ENCODE peak calls at places on chromosomes 13 and 19, in ten cellular contexts. Q, X, W, S, R, G, T, J, Z and F are unnamed samples.

GRCh38 chr13:113946409-113947181 is 27.3 kb downstream of the C13orf46 start:
- DNase-seq in Q (no peak), X (no peak), W (no peak), S (no peak), R (no peak), G (no peak), T (no peak), J (no peak), Z (no peak), F (no peak)

GRCh38 chr13:113196970-113197737 is 11.3 kb downstream of the PCID2 start:
- DNase-seq in Q (no peak), X (no peak), W (no peak), S (no peak), R (no peak), G (no peak), T (no peak), J (no peak), Z (no peak), F (no peak)

GRCh38 chr13:67139551-67139950 is 90.6 kb downstream of the PCDH9 start:
- DNase-seq in Q (no peak), X (no peak), W (no peak), S (no peak), R (no peak), G (no peak), T (no peak), J (peak; percentile 48), Z (no peak), F (no peak)

GRCh38 chr19:54391589-54392061 is 23.6 kb upstream of the TTYH1 start:
- DNase-seq in Q (no peak), X (no peak), W (no peak), S (no peak), R (no peak), G (no peak), T (no peak), J (no peak), Z (no peak), F (no peak)

GRCh38 chr19:2775556-2776430 is 7.3 kb downstream of the SGTA start:
- DNase-seq in Q (no peak), X (peak; percentile 48), W (no peak), S (peak; percentile 68), R (peak; percentile 33), G (peak; percentile 47), T (peak; percentile 81), J (no peak), Z (peak; percentile 54), F (no peak)

GRCh38 chr13:55566334-55566733 is 1574.4 kb upstream of the PRR20A start:
- DNase-seq in Q (no peak), X (no peak), W (no peak), S (no peak), R (no peak), G (no peak), T (no peak), J (no peak), Z (no peak), F (no peak)

GRCh38 chr19:45405435-45406164 is 731 bp upstream of the PPP1R13L start:
- DNase-seq in Q (peak; percentile 94), X (peak; percentile 72), W (peak; percentile 92), S (peak; percentile 89), R (peak; percentile 60), G (peak; percentile 55), T (peak; percentile 92), J (peak; percentile 80), Z (peak; percentile 78), F (peak; percentile 57)

GRCh38 chr13:109036091-109036490 is 406.7 kb downstream of the MYO16 start:
- DNase-seq in Q (no peak), X (no peak), W (no peak), S (no peak), R (no peak), G (no peak), T (peak; percentile 2), J (no peak), Z (no peak), F (no peak)

GRCh38 chr19:33427801-33428626 is 54.5 kb downstream of the CEBPG start:
- DNase-seq in Q (no peak), X (no peak), W (no peak), S (no peak), R (no peak), G (no peak), T (no peak), J (no peak), Z (no peak), F (no peak)

GRCh38 chr13:28707629-28708427 is 10.9 kb downstream of the SLC46A3 start:
- DNase-seq in Q (peak; percentile 7), X (no peak), W (peak; percentile 62), S (no peak), R (no peak), G (no peak), T (peak; percentile 30), J (no peak), Z (no peak), F (no peak)

GRCh38 chr13:75196112-75196855 is 285.7 kb downstream of the TBC1D4 start:
- DNase-seq in Q (no peak), X (no peak), W (no peak), S (no peak), R (no peak), G (no peak), T (no peak), J (no peak), Z (no peak), F (no peak)

GRCh38 chr19:6125571-6125989 is 9.9 kb upstream of the ACSBG2 start:
- DNase-seq in Q (peak; percentile 85), X (peak; percentile 51), W (peak; percentile 71), S (peak; percentile 65), R (no peak), G (peak; percentile 18), T (peak; percentile 81), J (peak; percentile 67), Z (peak; percentile 55), F (no peak)

GRCh38 chr13:64723735-64724134 is 2506.4 kb downstream of the PCDH9 start:
- DNase-seq in Q (no peak), X (no peak), W (peak; percentile 77), S (peak; percentile 12), R (no peak), G (no peak), T (peak; percentile 72), J (no peak), Z (no peak), F (no peak)

GRCh38 chr19:53671621-53672111 is 39.9 kb downstream of the DPRX start:
- DNase-seq in Q (no peak), X (no peak), W (no peak), S (no peak), R (no peak), G (no peak), T (peak; percentile 5), J (no peak), Z (no peak), F (no peak)

GRCh38 chr19:10289167-10289835 is 451 bp upstream of the ICAM5 start:
- DNase-seq in Q (peak; percentile 89), X (peak; percentile 39), W (peak; percentile 43), S (no peak), R (no peak), G (no peak), T (peak; percentile 72), J (peak; percentile 72), Z (peak; percentile 64), F (no peak)

GRCh38 chr13:59493436-59493965 is 670.2 kb downstream of the DIAPH3 start:
- DNase-seq in Q (no peak), X (no peak), W (no peak), S (no peak), R (no peak), G (no peak), T (no peak), J (no peak), Z (no peak), F (no peak)

GRCh38 chr13:94967183-94968039 is 255.1 kb upstream of the SOX21 start:
- DNase-seq in Q (no peak), X (no peak), W (peak; percentile 26), S (peak; percentile 11), R (peak; percentile 8), G (no peak), T (peak; percentile 48), J (no peak), Z (no peak), F (no peak)

GRCh38 chr19:8659905-8660304 is 29.5 kb downstream of the NFILZ start:
- DNase-seq in Q (no peak), X (no peak), W (no peak), S (no peak), R (no peak), G (no peak), T (no peak), J (no peak), Z (no peak), F (no peak)

GRCh38 chr13:23966691-23967615 is 69.7 kb upstream of the C1QTNF9B start:
- DNase-seq in Q (no peak), X (no peak), W (no peak), S (no peak), R (no peak), G (no peak), T (peak; percentile 16), J (no peak), Z (no peak), F (no peak)

GRCh38 chr19:35498984-35499383 is 8.7 kb upstream of the KRTDAP start:
- DNase-seq in Q (no peak), X (no peak), W (no peak), S (no peak), R (no peak), G (no peak), T (no peak), J (no peak), Z (no peak), F (no peak)

GRCh38 chr13:43220873-43221578 is 197.6 kb downstream of the DNAJC15 start:
- DNase-seq in Q (no peak), X (no peak), W (no peak), S (no peak), R (no peak), G (no peak), T (no peak), J (no peak), Z (no peak), F (no peak)

GRCh38 chr13:114109646-114110045 is 22.8 kb downstream of the RASA3 start:
- DNase-seq in Q (no peak), X (no peak), W (no peak), S (peak; percentile 13), R (no peak), G (no peak), T (no peak), J (no peak), Z (no peak), F (no peak)

GRCh38 chr19:3944018-3944721 is 11.3 kb downstream of the NMRK2 start:
- DNase-seq in Q (no peak), X (no peak), W (no peak), S (no peak), R (no peak), G (no peak), T (no peak), J (no peak), Z (no peak), F (no peak)

GRCh38 chr13:98877466-98877865 is 100.4 kb downstream of the DOCK9 start:
- DNase-seq in Q (no peak), X (no peak), W (no peak), S (no peak), R (no peak), G (no peak), T (no peak), J (no peak), Z (no peak), F (no peak)

GRCh38 chr19:29478578-29479565 is 46.9 kb upstream of the VSTM2B start:
- DNase-seq in Q (peak; percentile 21), X (no peak), W (no peak), S (no peak), R (no peak), G (no peak), T (peak; percentile 11), J (peak; percentile 7), Z (no peak), F (peak; percentile 30)

GRCh38 chr19:49069026-49069425 is 3.5 kb downstream of the KCNA7 start:
- DNase-seq in Q (no peak), X (no peak), W (peak; percentile 24), S (no peak), R (no peak), G (no peak), T (peak; percentile 68), J (no peak), Z (no peak), F (no peak)

GRCh38 chr19:294819-295686 is 3.9 kb upstream of the PLPP2 start:
- DNase-seq in Q (peak; percentile 13), X (peak; percentile 31), W (peak; percentile 57), S (no peak), R (no peak), G (no peak), T (peak; percentile 14), J (peak; percentile 39), Z (peak; percentile 44), F (no peak)

GRCh38 chr13:94950303-94950702 is 238.0 kb upstream of the SOX21 start:
- DNase-seq in Q (no peak), X (no peak), W (no peak), S (no peak), R (peak; percentile 4), G (no peak), T (no peak), J (no peak), Z (no peak), F (no peak)